ENCODE peak calls at places on chromosomes 13 and 19, in five cellular contexts. R is coronary artery, A is lung, C is AG09309, J is AG10803. Q is an unnamed sample.

GRCh38 chr13:23956106-23956505 is 58.8 kb upstream of the C1QTNF9B start:
- DNase-seq in A (no peak), R (no peak), J (peak), C (no peak), Q (no peak)

GRCh38 chr13:101152184-101152583 is 264.1 kb downstream of the NALCN start:
- DNase-seq in A (no peak), R (no peak), J (no peak), C (no peak), Q (no peak)

GRCh38 chr19:30968841-30969399 is 380.3 kb downstream of the TSHZ3 start:
- DNase-seq in C (no peak), R (no peak), J (no peak), A (no peak), Q (no peak)

GRCh38 chr19:29117926-29118325 is 95.0 kb downstream of the UQCRFS1 start:
- DNase-seq in A (no peak), J (no peak), R (no peak), C (no peak), Q (no peak)

GRCh38 chr19:2253106-2254051 is 2.8 kb downstream of the JSRP1 start:
- DNase-seq in J (no peak), C (no peak), R (no peak), A (no peak), Q (no peak)

GRCh38 chr13:24097667-24098066 is 62.9 kb upstream of the SPATA13 start:
- DNase-seq in J (no peak), A (no peak), R (no peak), C (no peak), Q (no peak)

GRCh38 chr19:14530505-14530904 is 1.1 kb downstream of the TECR start:
- DNase-seq in R (no peak), C (no peak), J (no peak), A (no peak), Q (no peak)

GRCh38 chr13:86846501-86846900 is 824.7 kb upstream of the SLITRK5 start:
- DNase-seq in A (no peak), R (no peak), C (no peak), J (no peak), Q (no peak)

GRCh38 chr13:30819136-30819875 is 84.0 kb downstream of the ALOX5AP start:
- DNase-seq in C (no peak), A (no peak), J (peak), R (no peak), Q (no peak)

GRCh38 chr19:46232468-46232867 is 2.9 kb downstream of the IGFL1 start:
- DNase-seq in A (no peak), R (no peak), J (no peak), C (no peak), Q (no peak)

GRCh38 chr13:111919826-111920225 is 147.1 kb upstream of the SOX1 start:
- DNase-seq in A (no peak), J (no peak), C (no peak), R (peak), Q (no peak)

GRCh38 chr13:37870895-37871550 is 1.5 kb upstream of the TRPC4 start:
- DNase-seq in J (peak), R (no peak), A (no peak), C (no peak), Q (no peak)

GRCh38 chr19:53865918-53866696 is 1.6 kb upstream of the MYADM start:
- DNase-seq in J (peak), A (peak), C (no peak), R (peak), Q (no peak)

GRCh38 chr19:53864308-53864836 is 3.3 kb upstream of the MYADM start:
- DNase-seq in R (no peak), C (no peak), J (no peak), A (no peak), Q (no peak)

GRCh38 chr19:53867225-53868090 is at the start of gene MYADM:
- DNase-seq in R (peak), C (peak), A (peak), J (peak), Q (peak)

GRCh38 chr19:53868091-53868891 is 608 bp downstream of the MYADM start:
- DNase-seq in C (no peak), A (peak), R (peak), J (peak), Q (no peak)

GRCh38 chr19:53865523-53865917 is 2.2 kb upstream of the MYADM start:
- DNase-seq in R (no peak), C (no peak), A (no peak), J (peak), Q (no peak)
- H3K4me3 ChIP-seq in R (peak), C (peak), A (no peak), J (peak), Q (peak)

GRCh38 chr19:33407716-33408115 is 34.2 kb downstream of the CEBPG start:
- DNase-seq in C (no peak), J (no peak), A (no peak), R (no peak), Q (no peak)

GRCh38 chr19:33406521-33407139 is 33.1 kb downstream of the CEBPG start:
- DNase-seq in C (no peak), A (peak), R (no peak), J (peak), Q (no peak)

GRCh38 chr19:33408116-33408515 is 34.6 kb downstream of the CEBPG start:
- DNase-seq in R (no peak), J (no peak), C (no peak), A (no peak), Q (no peak)

GRCh38 chr19:33405491-33406461 is 32.3 kb downstream of the CEBPG start:
- DNase-seq in J (no peak), A (no peak), R (no peak), C (no peak), Q (no peak)

DNA sequence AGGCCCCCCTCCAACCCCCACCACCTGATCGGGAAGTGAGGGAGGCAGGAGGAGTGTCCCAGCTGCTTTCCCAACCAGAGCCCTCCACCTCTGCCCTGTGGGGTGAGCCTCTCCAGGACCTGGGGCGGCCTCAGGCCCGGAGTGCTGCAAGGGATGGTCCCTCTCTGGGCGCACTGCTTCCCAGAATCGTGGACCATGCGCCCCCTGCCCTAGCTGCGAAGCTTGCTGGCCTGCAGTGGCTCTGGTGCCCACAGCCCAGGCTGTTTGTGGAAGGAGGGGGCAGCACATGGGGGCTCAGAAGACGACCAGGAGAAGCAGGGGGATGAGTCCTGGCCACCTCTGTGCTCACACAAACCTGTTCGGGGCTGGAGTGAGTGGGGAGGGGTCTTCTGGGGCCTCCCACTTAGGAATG is 33.6 kb downstream of the CEBPG start:
- DNase-seq in A (no peak), J (no peak), R (no peak), C (no peak), Q (no peak)
- TF ChIP-seq CTCF in A (no peak), J (no peak), R (peak), C (no peak), Q (no peak)

GRCh38 chr19:13165091-13165997 is 15.1 kb downstream of the IER2 start:
- DNase-seq in R (no peak), A (no peak), J (no peak), C (no peak), Q (no peak)

GRCh38 chr19:13160557-13160956 is 10.3 kb downstream of the IER2 start:
- DNase-seq in A (no peak), R (no peak), J (peak), C (no peak), Q (no peak)

GRCh38 chr19:13162749-13163608 is 12.8 kb downstream of the IER2 start:
- DNase-seq in J (peak), A (peak), C (peak), R (peak), Q (peak)

GRCh38 chr19:13163609-13164364 is 13.6 kb downstream of the IER2 start:
- DNase-seq in C (no peak), R (peak), A (peak), J (peak), Q (no peak)

GRCh38 chr19:13164370-13165090 is 14.3 kb downstream of the IER2 start:
- DNase-seq in C (no peak), J (peak), R (peak), A (peak), Q (no peak)
- H3K4me3 ChIP-seq in C (peak), J (peak), R (peak), A (no peak), Q (no peak)

GRCh38 chr19:679418-680286 is 3.5 kb downstream of the FSTL3 start:
- DNase-seq in C (peak), J (peak), A (peak), R (peak), Q (no peak)
- TF ChIP-seq CTCF in C (no peak), J (no peak), A (no peak), R (no peak), Q (peak)

GRCh38 chr19:10518444-10519361 is 1.5 kb upstream of the S1PR5 start:
- DNase-seq in J (no peak), R (no peak), C (no peak), A (no peak), Q (no peak)
- H3K4me3 ChIP-seq in J (no peak), R (peak), C (no peak), A (no peak), Q (no peak)

GRCh38 chr19:27774337-27774736 is 1438.6 kb downstream of the UQCRFS1 start:
- DNase-seq in A (no peak), C (no peak), J (no peak), R (no peak), Q (no peak)
- TF ChIP-seq CTCF in A (no peak), C (peak), J (peak), R (no peak), Q (peak)

GRCh38 chr13:46893221-46893620 is 3.6 kb downstream of the HTR2A start:
- DNase-seq in J (no peak), C (no peak), A (no peak), R (no peak), Q (no peak)
- H3K4me3 ChIP-seq in J (peak), C (no peak), A (no peak), R (peak), Q (peak)

GRCh38 chr13:51902776-51903175 is 41.0 kb downstream of the CCDC70 start:
- DNase-seq in C (no peak), R (no peak), J (no peak), A (no peak), Q (no peak)
- TF ChIP-seq CTCF in C (no peak), R (no peak), J (no peak), A (no peak), Q (no peak)

GRCh38 chr13:20263393-20264044 is 31.4 kb upstream of the GJB6 start:
- DNase-seq in J (no peak), R (no peak), A (no peak), C (no peak), Q (no peak)

GRCh38 chr13:20254076-20254475 is 22.0 kb upstream of the GJB6 start:
- DNase-seq in J (no peak), R (no peak), A (no peak), C (no peak), Q (no peak)

GRCh38 chr13:20258963-20259288 is 26.8 kb upstream of the GJB6 start:
- DNase-seq in R (no peak), J (no peak), A (no peak), C (no peak), Q (no peak)

DNA sequence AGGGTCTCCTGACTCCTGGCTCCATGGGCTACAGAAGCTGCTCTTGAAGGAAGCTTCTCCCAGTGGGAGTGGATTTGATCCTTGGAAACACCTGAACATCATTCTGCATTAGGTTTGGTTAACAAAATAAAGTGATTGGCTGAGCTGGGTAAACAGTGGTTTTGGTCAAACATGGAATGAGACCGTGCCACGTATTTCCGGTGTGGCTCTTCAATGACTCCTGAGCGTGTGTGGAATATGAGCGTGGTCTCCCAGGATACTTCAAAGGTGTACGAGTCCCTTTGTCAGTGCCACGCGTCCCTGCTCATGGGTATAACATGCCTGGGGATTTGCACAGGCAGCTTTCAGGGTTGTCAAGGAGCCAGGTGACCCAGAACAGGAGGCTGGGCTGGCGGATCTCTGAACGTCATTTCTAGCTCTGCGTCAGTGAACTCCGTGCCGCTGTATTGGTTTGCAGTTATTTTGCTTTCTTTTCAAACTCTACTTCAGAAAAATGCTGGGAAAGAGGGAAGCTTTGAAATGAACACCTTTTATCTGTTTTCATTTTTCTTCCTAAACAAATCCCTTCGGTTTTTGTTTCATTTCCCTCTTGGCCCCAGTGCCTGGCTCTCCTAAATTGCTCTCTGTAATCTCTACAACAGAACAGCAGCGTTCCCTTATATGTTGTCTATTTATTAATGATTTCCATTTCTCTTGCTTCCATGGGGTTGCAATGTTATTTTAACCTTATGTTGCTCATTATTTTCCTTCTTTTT is 26.3 kb upstream of the GJB6 start:
- DNase-seq in R (no peak), J (no peak), A (no peak), C (no peak), Q (no peak)
- H3K4me3 ChIP-seq in R (no peak), J (no peak), A (no peak), C (no peak), Q (no peak)

Q was measured in AG04449.